ENCODE peak calls at places on chromosome 11, in eight cellular contexts. U, F, T, B, L, R, D and Y are unnamed samples.

GRCh38 chr11:280762-281485 is 2.7 kb downstream of the NLRP6 start:
- ATAC-seq in U (no peak), F (no peak), T (no peak), B (no peak), L (peak; percentile 19), R (no peak), D (no peak), Y (no peak)

GRCh38 chr11:88414385-88414861 is 76.9 kb upstream of the CTSC start:
- ATAC-seq in U (no peak), F (no peak), T (no peak), B (no peak), L (peak; percentile 63), R (no peak), D (peak; percentile 85), Y (no peak)

GRCh38 chr11:394034-394857 is at the start of gene PKP3:
- ATAC-seq in U (no peak), F (peak; percentile 33), T (peak; percentile 83), B (peak; percentile 61), L (peak; percentile 79), R (peak; percentile 78), D (peak; percentile 88), Y (no peak)

GRCh38 chr11:94147433-94147845 is 18.8 kb downstream of the PANX1 start:
- ATAC-seq in U (peak; percentile 13), F (no peak), T (no peak), B (no peak), L (no peak), R (no peak), D (no peak), Y (no peak)

GRCh38 chr11:114216804-114217195 is 79.4 kb upstream of the NNMT start:
- ATAC-seq in U (no peak), F (no peak), T (no peak), B (no peak), L (no peak), R (no peak), D (peak; percentile 7), Y (no peak)

GRCh38 chr11:11416502-11416901 is 63.5 kb upstream of the CSNK2A3 start:
- ATAC-seq in U (peak; percentile 25), F (no peak), T (peak; percentile 20), B (peak; percentile 19), L (no peak), R (no peak), D (no peak), Y (no peak)

GRCh38 chr11:74720596-74721478 is 10.4 kb downstream of the CHRDL2 start:
- ATAC-seq in U (no peak), F (no peak), T (no peak), B (peak; percentile 59), L (peak; percentile 62), R (no peak), D (peak; percentile 41), Y (peak; percentile 96)

GRCh38 chr11:7545611-7546010 is 31.8 kb downstream of the PPFIBP2 start:
- ATAC-seq in U (no peak), F (no peak), T (no peak), B (no peak), L (no peak), R (no peak), D (no peak), Y (no peak)

GRCh38 chr11:64566042-64566914 is 24.7 kb upstream of the SLC22A12 start:
- ATAC-seq in U (no peak), F (peak; percentile 81), T (peak; percentile 93), B (peak; percentile 42), L (no peak), R (peak; percentile 50), D (peak; percentile 93), Y (peak; percentile 82)

GRCh38 chr11:75223954-75224643 is 16.5 kb upstream of the TPBGL start:
- ATAC-seq in U (no peak), F (peak; percentile 92), T (peak; percentile 95), B (peak; percentile 80), L (peak; percentile 17), R (peak; percentile 61), D (peak; percentile 90), Y (no peak)

GRCh38 chr11:34341096-34341495 is 16.7 kb downstream of the ABTB2 start:
- ATAC-seq in U (no peak), F (no peak), T (no peak), B (no peak), L (no peak), R (no peak), D (no peak), Y (no peak)

GRCh38 chr11:57504511-57504910 is 11.0 kb downstream of the SLC43A1 start:
- ATAC-seq in U (no peak), F (no peak), T (no peak), B (no peak), L (no peak), R (no peak), D (no peak), Y (no peak)
- H3K27ac ChIP-seq in U (no peak overlapping the region), F (peak overlapping the region; percentile 57), T (no peak overlapping the region), B (peak overlapping the region; percentile 9), L (no peak overlapping the region), R (no peak overlapping the region), D (no peak overlapping the region), Y (no peak overlapping the region)

GRCh38 chr11:121891134-121891533 is 224.9 kb downstream of the BLID start:
- ATAC-seq in U (no peak), F (no peak), T (no peak), B (no peak), L (no peak), R (no peak), D (no peak), Y (no peak)
- TF ChIP-seq POLR2AphosphoS5 in U (no peak), F (no peak), T (no peak), B (no peak), L (no peak), R (no peak), D (no peak), Y (no peak)

GRCh38 chr11:2526808-2527381 is 82.1 kb downstream of the KCNQ1 start:
- ATAC-seq in U (peak; percentile 92), F (peak; percentile 52), T (no peak), B (peak; percentile 61), L (peak; percentile 2), R (peak; percentile 23), D (peak; percentile 71), Y (no peak)

GRCh38 chr11:2529173-2529572 is 84.4 kb downstream of the KCNQ1 start:
- ATAC-seq in U (no peak), F (no peak), T (no peak), B (no peak), L (no peak), R (no peak), D (no peak), Y (no peak)

GRCh38 chr11:2528301-2529050 is 83.7 kb downstream of the KCNQ1 start:
- ATAC-seq in U (no peak), F (peak; percentile 15), T (no peak), B (no peak), L (no peak), R (no peak), D (no peak), Y (no peak)

GRCh38 chr11:2525941-2526807 is 81.4 kb downstream of the KCNQ1 start:
- ATAC-seq in U (no peak), F (no peak), T (no peak), B (no peak), L (no peak), R (no peak), D (no peak), Y (no peak)

DNA sequence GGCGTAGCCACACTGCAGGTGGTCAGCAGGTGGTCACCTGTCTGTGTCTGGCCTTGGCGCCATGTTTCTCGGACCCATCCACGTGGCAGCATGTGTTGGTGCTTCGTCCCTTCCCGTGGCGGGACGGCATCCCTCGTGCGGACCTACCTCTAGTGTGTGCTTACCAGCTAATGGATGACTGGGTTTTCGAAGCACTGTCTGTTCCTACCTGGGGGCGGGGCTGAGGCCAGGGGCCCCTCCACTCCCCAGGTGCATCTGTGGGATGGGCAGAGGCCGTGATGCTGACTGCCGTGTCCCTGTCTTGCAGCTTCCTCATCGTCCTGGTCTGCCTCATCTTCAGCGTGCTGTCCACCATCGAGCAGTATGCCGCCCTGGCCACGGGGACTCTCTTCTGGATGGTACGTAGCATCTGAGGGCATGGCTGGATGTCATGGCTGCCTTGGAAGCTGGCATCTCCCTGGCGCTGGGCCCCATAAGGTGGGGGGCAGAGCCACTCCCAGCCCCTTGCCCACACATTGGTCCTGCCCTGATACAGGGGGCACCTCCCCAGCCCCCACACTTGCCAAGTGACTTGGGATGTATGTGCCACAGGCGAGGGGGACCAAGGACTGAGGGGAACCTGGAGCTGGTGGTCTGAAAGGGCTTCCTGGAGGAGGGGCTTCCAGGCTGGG is 82.9 kb downstream of the KCNQ1 start:
- ATAC-seq in U (no peak), F (no peak), T (no peak), B (no peak), L (no peak), R (no peak), D (no peak), Y (no peak)
- H3K27ac ChIP-seq in U (no peak overlapping the region), F (no peak overlapping the region), T (no peak overlapping the region), B (no peak overlapping the region), L (no peak overlapping the region), R (no peak overlapping the region), D (no peak overlapping the region), Y (no peak overlapping the region)

DNA sequence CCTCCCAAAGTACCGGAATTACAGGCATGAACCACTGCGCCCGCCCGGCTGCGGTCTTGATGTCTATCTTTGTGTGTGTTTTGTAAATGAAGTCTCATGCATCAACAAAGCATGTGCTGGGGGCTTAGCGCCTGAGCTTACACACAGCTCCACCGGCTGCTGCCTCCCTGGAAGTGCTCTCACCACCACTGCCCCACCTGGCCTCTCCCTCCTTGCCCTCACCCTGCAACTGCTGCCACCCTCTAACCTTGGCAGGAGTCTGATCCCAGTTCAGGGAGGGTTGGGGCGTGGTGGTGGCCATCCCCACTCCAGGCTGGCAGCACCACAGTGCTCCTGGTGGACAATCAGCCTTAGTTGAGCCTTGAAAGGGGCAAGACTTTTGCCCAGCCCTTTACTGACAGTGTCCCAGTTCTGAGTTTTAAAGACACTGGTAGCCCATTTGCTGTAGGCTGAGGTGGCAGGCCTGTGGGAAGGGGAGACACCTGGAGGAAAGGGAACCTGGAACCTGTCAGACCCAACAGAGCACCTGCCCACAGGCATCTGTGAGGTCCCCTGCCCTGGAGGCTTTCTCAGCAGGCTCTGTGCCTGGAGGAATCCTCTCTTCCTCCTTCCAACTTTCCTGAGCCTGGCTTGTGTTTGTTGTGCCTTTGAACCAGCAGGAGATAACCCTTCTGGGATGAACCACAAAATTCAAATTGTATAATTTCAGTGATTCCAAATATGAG is 42.4 kb upstream of the WEE1 start:
- ATAC-seq in U (peak; percentile 43), F (peak; percentile 67), T (peak; percentile 72), B (peak; percentile 13), L (peak; percentile 59), R (peak; percentile 32), D (peak; percentile 4), Y (no peak)
- TF ChIP-seq POLR2AphosphoS5 in U (no peak), F (no peak), T (no peak), B (no peak), L (no peak), R (no peak), D (no peak), Y (no peak)

GRCh38 chr11:73346186-73346935 is 29.8 kb upstream of the RELT start:
- ATAC-seq in U (no peak), F (no peak), T (no peak), B (no peak), L (no peak), R (no peak), D (no peak), Y (no peak)
- H3K27ac ChIP-seq in U (no peak overlapping the region), F (peak overlapping the region; percentile 37), T (no peak overlapping the region), B (no peak overlapping the region), L (no peak overlapping the region), R (no peak overlapping the region), D (no peak overlapping the region), Y (no peak overlapping the region)